ENCODE peak calls at places on chromosomes 7 and 10, in eight cellular contexts. One of them, this sample, is unnamed.

GRCh38 chr7:94561841-94562514 is 52.4 kb downstream of the CASD1 start:
- DNase-seq in IMR-90: peak; percentile 62
- DNase-seq in uterus: no peak
- DNase-seq in fibroblast of lung: peak; percentile 20
- DNase-seq in lower lobe of right lung: no peak
- DNase-seq in stomach: no peak
- DNase-seq in SK-N-MC: no peak
- DNase-seq in CD8-positive, alpha-beta memory T cell: no peak
- DNase-seq in this sample: no peak

GRCh38 chr7:142303650-142304049 is 45.8 kb upstream of the PRSS58 start:
- DNase-seq in IMR-90: no peak
- DNase-seq in uterus: no peak
- DNase-seq in fibroblast of lung: no peak
- DNase-seq in lower lobe of right lung: no peak
- DNase-seq in stomach: no peak
- DNase-seq in SK-N-MC: no peak
- DNase-seq in CD8-positive, alpha-beta memory T cell: peak; percentile 30
- DNase-seq in this sample: peak; percentile 67

GRCh38 chr10:71067098-71067760 is 145.1 kb upstream of the UNC5B start:
- DNase-seq in IMR-90: no peak
- DNase-seq in uterus: no peak
- DNase-seq in fibroblast of lung: no peak
- DNase-seq in lower lobe of right lung: no peak
- DNase-seq in stomach: no peak
- DNase-seq in SK-N-MC: no peak
- DNase-seq in CD8-positive, alpha-beta memory T cell: no peak
- DNase-seq in this sample: no peak

GRCh38 chr10:26197248-26197647 is 19.3 kb upstream of the GAD2 start:
- DNase-seq in IMR-90: no peak
- DNase-seq in uterus: no peak
- DNase-seq in fibroblast of lung: no peak
- DNase-seq in lower lobe of right lung: no peak
- DNase-seq in stomach: no peak
- DNase-seq in SK-N-MC: no peak
- DNase-seq in CD8-positive, alpha-beta memory T cell: no peak
- DNase-seq in this sample: no peak

GRCh38 chr10:80567292-80567691 is 29.6 kb downstream of the SH2D4B start:
- DNase-seq in IMR-90: no peak
- DNase-seq in uterus: no peak
- DNase-seq in fibroblast of lung: no peak
- DNase-seq in lower lobe of right lung: no peak
- DNase-seq in stomach: no peak
- DNase-seq in SK-N-MC: no peak
- DNase-seq in CD8-positive, alpha-beta memory T cell: no peak
- DNase-seq in this sample: no peak

GRCh38 chr7:106535234-106536026 is 125.5 kb downstream of the CCDC71L start:
- DNase-seq in IMR-90: no peak
- DNase-seq in uterus: no peak
- DNase-seq in fibroblast of lung: no peak
- DNase-seq in lower lobe of right lung: no peak
- DNase-seq in stomach: no peak
- DNase-seq in SK-N-MC: no peak
- DNase-seq in CD8-positive, alpha-beta memory T cell: no peak
- DNase-seq in this sample: no peak

GRCh38 chr7:2307690-2308107 is 6.5 kb downstream of the SNX8 start:
- DNase-seq in IMR-90: no peak
- DNase-seq in uterus: no peak
- DNase-seq in fibroblast of lung: no peak
- DNase-seq in lower lobe of right lung: no peak
- DNase-seq in stomach: no peak
- DNase-seq in SK-N-MC: no peak
- DNase-seq in CD8-positive, alpha-beta memory T cell: no peak
- DNase-seq in this sample: no peak

GRCh38 chr7:108094933-108095710 is 35.0 kb downstream of the LAMB4 start:
- DNase-seq in IMR-90: peak; percentile 91
- DNase-seq in uterus: peak; percentile 81
- DNase-seq in fibroblast of lung: peak; percentile 97
- DNase-seq in lower lobe of right lung: no peak
- DNase-seq in stomach: peak; percentile 71
- DNase-seq in SK-N-MC: no peak
- DNase-seq in CD8-positive, alpha-beta memory T cell: no peak
- DNase-seq in this sample: peak; percentile 42

GRCh38 chr10:131213651-131214505 is 97.6 kb downstream of the TCERG1L start:
- DNase-seq in IMR-90: no peak
- DNase-seq in uterus: peak; percentile 1
- DNase-seq in fibroblast of lung: no peak
- DNase-seq in lower lobe of right lung: peak; percentile 28
- DNase-seq in stomach: peak; percentile 20
- DNase-seq in SK-N-MC: no peak
- DNase-seq in CD8-positive, alpha-beta memory T cell: no peak
- DNase-seq in this sample: no peak

DNA sequence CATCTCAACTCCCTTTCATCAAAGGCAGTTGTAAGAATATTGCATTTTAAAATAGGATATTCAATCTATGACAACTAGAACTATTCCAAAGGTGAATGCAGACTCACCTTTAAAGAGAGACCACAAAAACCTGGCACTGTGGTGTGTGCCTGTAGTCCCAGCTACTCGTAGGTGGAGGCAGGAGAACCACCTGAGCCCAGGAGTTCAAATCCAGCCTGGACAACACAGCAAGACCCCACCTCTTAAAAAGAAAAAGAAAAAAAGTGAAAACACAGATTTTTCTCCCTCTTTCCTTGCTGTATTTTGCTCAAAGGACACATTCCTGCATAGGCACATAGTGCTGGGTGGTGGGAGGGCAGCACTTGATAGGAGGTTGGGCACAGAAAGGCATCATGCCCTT is 739 bp upstream of the ALDH18A1 start:
- DNase-seq in IMR-90: no peak
- DNase-seq in uterus: no peak
- DNase-seq in fibroblast of lung: no peak
- DNase-seq in lower lobe of right lung: no peak
- DNase-seq in stomach: no peak
- DNase-seq in SK-N-MC: no peak
- DNase-seq in CD8-positive, alpha-beta memory T cell: no peak
- DNase-seq in this sample: no peak
- H3K4me3 ChIP-seq in IMR-90: no peak overlapping the region
- H3K4me3 ChIP-seq in uterus: peak overlapping the region; percentile 82
- H3K4me3 ChIP-seq in fibroblast of lung: peak overlapping the region; percentile 85
- H3K4me3 ChIP-seq in lower lobe of right lung: peak overlapping the region; percentile 99
- H3K4me3 ChIP-seq in stomach: peak overlapping the region; percentile 95
- H3K4me3 ChIP-seq in SK-N-MC: peak overlapping the region; percentile 82
- H3K4me3 ChIP-seq in CD8-positive, alpha-beta memory T cell: peak overlapping the region; percentile 69
- H3K4me3 ChIP-seq in this sample: peak overlapping the region; percentile 82

GRCh38 chr10:98467506-98468318 is 21.0 kb upstream of the HPS1 start:
- DNase-seq in IMR-90: peak; percentile 83
- DNase-seq in uterus: peak; percentile 70
- DNase-seq in fibroblast of lung: peak; percentile 89
- DNase-seq in lower lobe of right lung: peak; percentile 77
- DNase-seq in stomach: peak; percentile 76
- DNase-seq in SK-N-MC: no peak
- DNase-seq in CD8-positive, alpha-beta memory T cell: peak; percentile 66
- DNase-seq in this sample: peak; percentile 60
- H3K4me3 ChIP-seq in IMR-90: peak overlapping the region; percentile 44
- H3K4me3 ChIP-seq in uterus: peak overlapping the region; percentile 23
- H3K4me3 ChIP-seq in fibroblast of lung: peak overlapping the region; percentile 49
- H3K4me3 ChIP-seq in lower lobe of right lung: peak overlapping the region; percentile 60
- H3K4me3 ChIP-seq in stomach: peak overlapping the region; percentile 51
- H3K4me3 ChIP-seq in SK-N-MC: no peak overlapping the region
- H3K4me3 ChIP-seq in CD8-positive, alpha-beta memory T cell: peak overlapping the region; percentile 76
- H3K4me3 ChIP-seq in this sample: no peak overlapping the region

DNA sequence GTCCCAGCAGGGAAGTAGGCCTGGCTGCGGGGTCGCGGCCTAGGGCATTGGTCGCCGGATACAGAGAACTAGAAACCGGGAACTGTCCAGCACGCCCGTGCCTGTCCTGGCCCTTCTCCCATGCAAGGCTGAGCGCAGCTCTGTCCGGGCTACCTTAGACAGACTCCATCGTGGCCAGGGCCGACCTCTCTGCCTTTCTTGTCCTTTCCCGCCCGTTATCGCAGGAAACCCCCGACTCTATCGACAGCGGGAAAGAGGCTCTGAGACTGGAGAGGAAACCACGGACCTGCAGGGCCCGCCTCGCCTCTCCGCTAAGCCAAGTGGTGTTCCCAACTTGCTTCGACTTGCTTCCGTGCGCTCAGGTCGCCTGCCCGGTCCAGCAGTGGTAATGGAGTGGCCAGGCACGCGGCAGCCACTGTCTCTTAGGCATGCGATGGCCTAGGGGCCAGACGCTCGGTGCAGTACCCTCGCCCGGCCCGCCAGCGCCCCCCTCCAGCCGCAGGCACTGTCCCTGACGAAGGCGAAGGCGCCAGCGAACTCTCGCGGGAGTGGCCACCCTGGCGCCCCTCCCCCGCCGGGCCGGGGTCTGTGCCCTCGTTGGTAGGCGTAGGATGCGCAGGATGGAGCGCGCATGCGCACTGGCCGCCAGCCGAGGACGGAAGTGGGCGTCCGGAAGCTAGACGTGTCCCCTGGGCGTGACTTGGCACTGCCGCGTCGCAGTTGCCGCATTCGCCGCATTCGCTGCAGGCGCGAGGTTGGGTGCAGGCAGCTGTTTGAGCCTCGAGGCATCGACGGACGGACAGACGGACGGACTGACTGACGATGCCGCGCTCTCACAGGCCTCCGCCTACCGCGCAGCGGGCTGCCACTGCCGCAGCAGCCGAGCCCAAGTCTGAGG is 54.4 kb downstream of the MCMBP start:
- DNase-seq in IMR-90: peak; percentile 53
- DNase-seq in uterus: peak; percentile 77
- DNase-seq in fibroblast of lung: peak; percentile 83
- DNase-seq in lower lobe of right lung: peak; percentile 67
- DNase-seq in stomach: peak; percentile 29
- DNase-seq in SK-N-MC: no peak
- DNase-seq in CD8-positive, alpha-beta memory T cell: no peak
- DNase-seq in this sample: no peak
- H3K4me3 ChIP-seq in IMR-90: peak overlapping the region; percentile 34
- H3K4me3 ChIP-seq in uterus: peak overlapping the region; percentile 21
- H3K4me3 ChIP-seq in fibroblast of lung: peak overlapping the region; percentile 47
- H3K4me3 ChIP-seq in lower lobe of right lung: peak overlapping the region; percentile 41
- H3K4me3 ChIP-seq in stomach: peak overlapping the region; percentile 27
- H3K4me3 ChIP-seq in SK-N-MC: no peak overlapping the region
- H3K4me3 ChIP-seq in CD8-positive, alpha-beta memory T cell: no peak overlapping the region
- H3K4me3 ChIP-seq in this sample: no peak overlapping the region

DNA sequence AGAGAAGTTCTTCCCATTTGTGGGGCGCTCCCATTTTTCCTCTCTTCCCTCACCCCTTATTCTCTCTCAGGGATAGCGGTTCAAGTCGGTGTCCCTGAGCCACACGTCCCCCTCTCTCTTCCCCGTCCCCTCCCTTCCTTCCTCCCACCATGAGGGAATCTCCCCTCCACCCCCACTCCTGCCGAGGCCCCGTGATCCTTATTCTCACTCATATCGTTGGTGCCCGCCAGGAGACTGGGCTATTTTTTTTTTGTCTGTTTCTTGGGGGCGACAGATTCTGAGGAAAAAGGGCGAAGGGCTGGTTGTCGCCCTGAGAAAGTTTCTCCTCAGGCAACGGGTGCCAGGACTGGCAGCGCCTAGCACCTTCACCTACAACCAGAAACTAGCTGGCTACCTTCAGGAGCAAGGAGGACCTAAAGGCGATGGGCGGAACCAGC is 723 bp downstream of the ZCWPW1 start:
- DNase-seq in IMR-90: no peak
- DNase-seq in uterus: no peak
- DNase-seq in fibroblast of lung: no peak
- DNase-seq in lower lobe of right lung: no peak
- DNase-seq in stomach: no peak
- DNase-seq in SK-N-MC: no peak
- DNase-seq in CD8-positive, alpha-beta memory T cell: no peak
- DNase-seq in this sample: no peak
- H3K4me3 ChIP-seq in IMR-90: peak overlapping the region; percentile 64
- H3K4me3 ChIP-seq in uterus: peak overlapping the region; percentile 72
- H3K4me3 ChIP-seq in fibroblast of lung: peak overlapping the region; percentile 76
- H3K4me3 ChIP-seq in lower lobe of right lung: peak overlapping the region; percentile 93
- H3K4me3 ChIP-seq in stomach: peak overlapping the region; percentile 76
- H3K4me3 ChIP-seq in SK-N-MC: peak overlapping the region; percentile 97
- H3K4me3 ChIP-seq in CD8-positive, alpha-beta memory T cell: peak overlapping the region; percentile 96
- H3K4me3 ChIP-seq in this sample: no peak overlapping the region

GRCh38 chr7:16064316-16064715 is 357.0 kb downstream of the CRPPA start:
- DNase-seq in IMR-90: no peak
- DNase-seq in uterus: no peak
- DNase-seq in fibroblast of lung: no peak
- DNase-seq in lower lobe of right lung: no peak
- DNase-seq in stomach: no peak
- DNase-seq in SK-N-MC: no peak
- DNase-seq in CD8-positive, alpha-beta memory T cell: no peak
- DNase-seq in this sample: no peak
- H3K4me3 ChIP-seq in IMR-90: no peak overlapping the region
- H3K4me3 ChIP-seq in uterus: no peak overlapping the region
- H3K4me3 ChIP-seq in fibroblast of lung: no peak overlapping the region
- H3K4me3 ChIP-seq in lower lobe of right lung: no peak overlapping the region
- H3K4me3 ChIP-seq in stomach: no peak overlapping the region
- H3K4me3 ChIP-seq in SK-N-MC: no peak overlapping the region
- H3K4me3 ChIP-seq in CD8-positive, alpha-beta memory T cell: no peak overlapping the region
- H3K4me3 ChIP-seq in this sample: no peak overlapping the region

GRCh38 chr10:22997102-22997501 is 69.2 kb downstream of the ARMC3 start:
- DNase-seq in IMR-90: peak; percentile 15
- DNase-seq in uterus: no peak
- DNase-seq in fibroblast of lung: peak; percentile 62
- DNase-seq in lower lobe of right lung: no peak
- DNase-seq in stomach: no peak
- DNase-seq in SK-N-MC: no peak
- DNase-seq in CD8-positive, alpha-beta memory T cell: no peak
- DNase-seq in this sample: no peak

GRCh38 chr10:23005150-23005549 is 77.3 kb downstream of the ARMC3 start:
- DNase-seq in IMR-90: no peak
- DNase-seq in uterus: no peak
- DNase-seq in fibroblast of lung: no peak
- DNase-seq in lower lobe of right lung: no peak
- DNase-seq in stomach: no peak
- DNase-seq in SK-N-MC: no peak
- DNase-seq in CD8-positive, alpha-beta memory T cell: no peak
- DNase-seq in this sample: no peak

GRCh38 chr10:22999942-23000341 is 72.1 kb downstream of the ARMC3 start:
- DNase-seq in IMR-90: no peak
- DNase-seq in uterus: no peak
- DNase-seq in fibroblast of lung: no peak
- DNase-seq in lower lobe of right lung: no peak
- DNase-seq in stomach: no peak
- DNase-seq in SK-N-MC: no peak
- DNase-seq in CD8-positive, alpha-beta memory T cell: no peak
- DNase-seq in this sample: no peak

GRCh38 chr10:23001901-23002516 is 74.2 kb downstream of the ARMC3 start:
- DNase-seq in IMR-90: no peak
- DNase-seq in uterus: no peak
- DNase-seq in fibroblast of lung: no peak
- DNase-seq in lower lobe of right lung: no peak
- DNase-seq in stomach: no peak
- DNase-seq in SK-N-MC: no peak
- DNase-seq in CD8-positive, alpha-beta memory T cell: no peak
- DNase-seq in this sample: no peak
- H3K4me3 ChIP-seq in IMR-90: no peak overlapping the region
- H3K4me3 ChIP-seq in uterus: no peak overlapping the region
- H3K4me3 ChIP-seq in fibroblast of lung: no peak overlapping the region
- H3K4me3 ChIP-seq in lower lobe of right lung: no peak overlapping the region
- H3K4me3 ChIP-seq in stomach: no peak overlapping the region
- H3K4me3 ChIP-seq in SK-N-MC: no peak overlapping the region
- H3K4me3 ChIP-seq in CD8-positive, alpha-beta memory T cell: no peak overlapping the region
- H3K4me3 ChIP-seq in this sample: no peak overlapping the region

This sample was measured in Jurkat, Clone E6-1.